ENCODE peak calls at places on chromosome 7, in four cellular contexts. G is HCT116, V is HepG2, Q is endothelial cell of umbilical vein. H is an unnamed sample.

GRCh38 chr7:139915864-139916716 is 87.0 kb downstream of the TBXAS1 start:
- DNase-seq in G (peak; percentile 92), Q (peak; percentile 88), V (no peak), H (no peak)

GRCh38 chr7:82598958-82599357 is 155.4 kb upstream of the CACNA2D1 start:
- DNase-seq in Q (peak; percentile 86), V (no peak), G (no peak), H (no peak)

GRCh38 chr7:137932881-137933269 is 69.0 kb downstream of the CREB3L2 start:
- DNase-seq in Q (peak; percentile 61), V (no peak), G (no peak), H (no peak)

GRCh38 chr7:33547880-33548279 is 357.5 kb upstream of the BMPER start:
- DNase-seq in G (no peak), V (peak; percentile 29), Q (peak; percentile 40), H (no peak)

GRCh38 chr7:45987521-45988290 is 66.6 kb upstream of the IGFBP3 start:
- DNase-seq in V (peak; percentile 46), G (no peak), Q (no peak), H (no peak)

GRCh38 chr7:155280446-155281410 is 16.9 kb upstream of the INSIG1 start:
- DNase-seq in Q (no peak), G (no peak), V (no peak), H (no peak)

GRCh38 chr7:75762350-75762917 is 9.6 kb downstream of the CCL26 start:
- DNase-seq in Q (peak; percentile 58), G (peak; percentile 40), V (peak; percentile 59), H (peak; percentile 88)

GRCh38 chr7:13989138-13989943 is at the start of gene ETV1:
- DNase-seq in Q (peak; percentile 81), V (peak; percentile 14), G (no peak), H (peak; percentile 98)

GRCh38 chr7:35513828-35514227 is 181.1 kb downstream of the HERPUD2 start:
- DNase-seq in G (no peak), V (no peak), Q (no peak), H (no peak)

GRCh38 chr7:127478040-127478386 is 85.5 kb upstream of the ZNF800 start:
- DNase-seq in Q (no peak), G (no peak), V (no peak), H (peak; percentile 56)

GRCh38 chr7:156979711-156980110 is 30.2 kb downstream of the NOM1 start:
- DNase-seq in Q (no peak), V (no peak), G (no peak), H (no peak)

GRCh38 chr7:41185851-41186250 is 517.0 kb downstream of the INHBA start:
- DNase-seq in V (no peak), G (no peak), Q (no peak), H (no peak)

GRCh38 chr7:152597514-152597913 is 78.4 kb downstream of the XRCC2 start:
- DNase-seq in Q (no peak), G (no peak), V (no peak), H (no peak)

GRCh38 chr7:105916603-105917002 is 40.2 kb upstream of the ATXN7L1 start:
- DNase-seq in G (no peak), V (no peak), Q (no peak), H (no peak)

GRCh38 chr7:38858281-38858884 is 50.6 kb downstream of the VPS41 start:
- DNase-seq in V (no peak), G (no peak), Q (peak; percentile 63), H (no peak)

GRCh38 chr7:158827411-158828342 is 1.6 kb downstream of the ESYT2 start:
- DNase-seq in Q (peak; percentile 54), G (no peak), V (no peak), H (no peak)

GRCh38 chr7:7542251-7542835 is 6.7 kb upstream of the COL28A1 start:
- DNase-seq in G (no peak), V (no peak), Q (no peak), H (no peak)

GRCh38 chr7:4745971-4746919 is 29.2 kb upstream of the AP5Z1 start:
- DNase-seq in Q (peak; percentile 86), G (no peak), V (peak; percentile 9), H (no peak)

GRCh38 chr7:90560730-90561129 is 35.4 kb upstream of the CDK14 start:
- DNase-seq in Q (no peak), G (no peak), V (no peak), H (no peak)

DNA sequence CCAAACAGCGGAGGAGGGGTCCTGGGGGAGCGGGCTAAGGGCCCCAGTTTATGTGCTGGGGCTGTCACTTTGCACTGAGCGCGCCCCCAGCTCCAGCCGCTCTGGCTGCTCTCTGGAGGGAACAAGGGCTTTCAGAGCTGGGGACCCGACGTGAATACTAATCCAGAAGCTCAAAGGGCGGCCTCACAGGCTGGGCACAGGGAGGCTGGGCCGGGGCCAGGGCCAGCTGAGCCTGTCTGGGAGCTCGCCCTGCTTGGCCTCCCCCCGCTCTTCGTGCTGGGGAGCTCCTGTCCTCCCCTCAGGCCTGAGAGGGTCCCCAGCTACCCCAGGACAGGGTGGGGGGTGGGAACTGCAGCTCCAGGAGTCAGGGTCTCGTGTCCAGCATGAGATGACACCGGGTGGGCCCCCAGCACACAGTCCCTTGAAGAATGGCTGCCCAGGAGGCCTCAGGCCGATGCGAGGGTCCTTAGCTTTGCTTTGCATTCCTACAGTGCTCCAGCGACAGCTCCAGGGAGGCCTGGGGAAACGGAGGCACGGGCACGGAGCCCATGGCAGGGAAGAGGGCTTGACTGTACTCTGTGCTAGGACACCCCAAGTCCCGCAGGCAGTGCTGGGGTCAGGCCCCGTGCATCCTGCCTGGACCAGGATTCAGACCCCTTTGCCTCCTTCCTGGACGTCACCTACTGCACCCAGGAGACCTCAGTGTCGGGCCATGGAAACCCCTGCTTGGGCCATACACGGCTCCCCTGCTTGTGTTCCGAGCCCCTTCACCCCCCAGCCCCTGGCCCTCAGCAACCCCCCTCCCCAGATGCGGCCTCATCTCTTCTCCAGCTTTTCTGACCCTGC is 5.8 kb upstream of the AMZ1 start:
- DNase-seq in G (no peak), V (no peak), Q (no peak), H (no peak)
- TF ChIP-seq EZH2 in G (no peak), V (no peak), Q (no peak), H (no peak)

DNA sequence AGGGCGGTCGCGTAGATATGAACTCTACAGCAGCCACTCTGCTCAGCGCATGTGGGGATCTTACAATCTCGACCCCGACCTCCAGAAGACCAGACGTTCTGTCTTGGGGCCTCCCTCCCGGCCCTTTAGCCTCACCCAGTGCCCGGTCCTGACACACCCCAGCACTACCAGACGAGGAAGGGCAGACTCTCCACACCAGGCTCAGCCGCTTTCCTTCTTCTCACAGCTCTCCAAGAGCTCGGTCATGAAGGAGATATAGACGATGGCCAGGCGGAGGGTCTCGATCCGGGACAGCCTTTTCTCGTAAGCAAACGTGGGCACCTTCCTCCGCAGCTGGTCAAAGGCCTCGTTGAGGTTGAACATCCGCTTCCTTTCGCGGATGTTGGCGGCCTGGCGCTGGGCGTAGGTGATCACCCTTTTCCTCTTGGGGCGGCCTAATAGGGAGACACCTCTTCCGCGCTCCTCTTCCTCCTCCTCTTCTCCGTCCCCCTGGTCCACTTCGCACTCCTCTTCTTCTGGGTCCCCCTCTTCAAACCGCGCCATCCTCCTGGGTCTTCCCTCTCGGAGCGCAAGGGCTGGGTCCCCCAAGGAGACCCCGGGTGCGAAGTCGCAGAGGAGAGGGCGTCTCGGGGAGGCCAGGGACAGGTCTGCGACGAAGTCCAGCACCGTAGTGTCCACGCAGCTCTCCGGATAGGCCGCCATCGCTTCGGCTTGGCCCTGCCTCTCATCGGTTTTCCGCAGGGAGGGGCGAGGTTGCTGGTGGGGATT is at the start of gene FERD3L:
- DNase-seq in V (no peak), Q (no peak), G (no peak), H (peak; percentile 25)
- H3K4me2 ChIP-seq in V (no peak within 1 kb of the TSS), Q (no peak within 1 kb of the TSS), G (no peak within 1 kb of the TSS), H (peak within 1 kb of the TSS; percentile 88)

GRCh38 chr7:151412318-151412717 is 2.5 kb upstream of the WDR86 start:
- DNase-seq in G (no peak), V (no peak), Q (no peak), H (no peak)
- TF ChIP-seq EZH2 in G (no peak), V (no peak), Q (no peak), H (no peak)

GRCh38 chr7:107206706-107207105 is 37.9 kb downstream of the HBP1 start:
- DNase-seq in G (no peak), Q (no peak), V (no peak), H (no peak)

GRCh38 chr7:107208046-107208458 is 39.2 kb downstream of the HBP1 start:
- DNase-seq in Q (no peak), V (no peak), G (no peak), H (no peak)

GRCh38 chr7:107206136-107206535 is 37.3 kb downstream of the HBP1 start:
- DNase-seq in Q (no peak), G (no peak), V (no peak), H (no peak)

GRCh38 chr7:107208563-107208962 is 39.8 kb downstream of the HBP1 start:
- DNase-seq in G (no peak), Q (no peak), V (no peak), H (no peak)

DNA sequence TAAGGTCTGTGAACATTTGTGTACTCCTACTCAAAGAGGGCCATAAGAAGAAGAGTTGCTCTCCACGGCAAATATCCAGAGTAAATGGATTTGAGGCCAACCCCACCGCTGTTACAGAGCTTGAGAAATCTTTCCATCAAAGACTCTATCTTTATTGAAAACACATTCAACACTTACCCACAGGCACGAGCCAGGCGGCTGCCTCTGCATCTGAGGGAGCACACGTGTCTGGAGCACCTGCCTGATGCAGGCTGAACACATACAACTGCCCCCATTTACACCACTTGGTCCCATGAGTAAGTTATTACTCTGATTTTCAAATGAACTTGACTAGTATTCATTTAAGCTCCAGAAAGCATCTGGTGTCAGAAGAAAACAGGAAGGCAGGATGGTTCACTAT is 38.7 kb downstream of the HBP1 start:
- DNase-seq in G (no peak), V (no peak), Q (no peak), H (no peak)
- H3K4me2 ChIP-seq in G (no peak overlapping the region), V (no peak overlapping the region), Q (no peak overlapping the region), H (no peak overlapping the region)